ENCODE peak calls at places on chromosomes 12 and 14, in eight cellular contexts. One of them, this sample, is unnamed.
A peak's percentile ranks its signal among the peaks of the same experiment; 100 is the strongest.

GRCh38 chr12:24630446-24630845 is 318.5 kb downstream of the BCAT1 start:
- DNase-seq in GM10248: no peak
- DNase-seq in NCI-H345: no peak
- DNase-seq in CD4-positive, alpha-beta memory T cell: no peak
- DNase-seq in activated CD8-positive, alpha-beta memory T cell treated with anti-CD3 and anti-CD28 coated beads, Interleukin-2, amount 10 ng/mL, durations not matched to agents 7 days and 5 days: no peak
- DNase-seq in amniotic epithelial cell: no peak
- DNase-seq in amniotic stem cell: no peak
- DNase-seq in SJSA1: no peak
- DNase-seq in this sample: no peak

GRCh38 chr12:11884661-11885060 is 186.1 kb upstream of the BCL2L14 start:
- DNase-seq in GM10248: no peak
- DNase-seq in NCI-H345: no peak
- DNase-seq in CD4-positive, alpha-beta memory T cell: no peak
- DNase-seq in activated CD8-positive, alpha-beta memory T cell treated with anti-CD3 and anti-CD28 coated beads, Interleukin-2, amount 10 ng/mL, durations not matched to agents 7 days and 5 days: no peak
- DNase-seq in amniotic epithelial cell: no peak
- DNase-seq in amniotic stem cell: no peak
- DNase-seq in SJSA1: no peak
- DNase-seq in this sample: no peak

GRCh38 chr12:95674088-95674595 is 116.4 kb downstream of the NTN4 start:
- DNase-seq in GM10248: no peak
- DNase-seq in NCI-H345: peak; percentile 83
- DNase-seq in CD4-positive, alpha-beta memory T cell: no peak
- DNase-seq in activated CD8-positive, alpha-beta memory T cell treated with anti-CD3 and anti-CD28 coated beads, Interleukin-2, amount 10 ng/mL, durations not matched to agents 7 days and 5 days: no peak
- DNase-seq in amniotic epithelial cell: no peak
- DNase-seq in amniotic stem cell: no peak
- DNase-seq in SJSA1: no peak
- DNase-seq in this sample: no peak

GRCh38 chr12:119011231-119011630 is 29.9 kb downstream of the SRRM4 start:
- DNase-seq in GM10248: no peak
- DNase-seq in NCI-H345: no peak
- DNase-seq in CD4-positive, alpha-beta memory T cell: no peak
- DNase-seq in activated CD8-positive, alpha-beta memory T cell treated with anti-CD3 and anti-CD28 coated beads, Interleukin-2, amount 10 ng/mL, durations not matched to agents 7 days and 5 days: no peak
- DNase-seq in amniotic epithelial cell: no peak
- DNase-seq in amniotic stem cell: no peak
- DNase-seq in SJSA1: no peak
- DNase-seq in this sample: no peak

GRCh38 chr12:123265851-123266678 is 5.6 kb downstream of the CDK2AP1 start:
- DNase-seq in GM10248: no peak
- DNase-seq in NCI-H345: no peak
- DNase-seq in CD4-positive, alpha-beta memory T cell: no peak
- DNase-seq in activated CD8-positive, alpha-beta memory T cell treated with anti-CD3 and anti-CD28 coated beads, Interleukin-2, amount 10 ng/mL, durations not matched to agents 7 days and 5 days: no peak
- DNase-seq in amniotic epithelial cell: no peak
- DNase-seq in amniotic stem cell: no peak
- DNase-seq in SJSA1: no peak
- DNase-seq in this sample: no peak

GRCh38 chr14:37610945-37611523 is 15.6 kb downstream of the TTC6 start:
- DNase-seq in GM10248: no peak
- DNase-seq in NCI-H345: no peak
- DNase-seq in CD4-positive, alpha-beta memory T cell: no peak
- DNase-seq in activated CD8-positive, alpha-beta memory T cell treated with anti-CD3 and anti-CD28 coated beads, Interleukin-2, amount 10 ng/mL, durations not matched to agents 7 days and 5 days: no peak
- DNase-seq in amniotic epithelial cell: no peak
- DNase-seq in amniotic stem cell: no peak
- DNase-seq in SJSA1: no peak
- DNase-seq in this sample: no peak

GRCh38 chr12:57149309-57149900 is 2.0 kb upstream of the LRP1-AS start:
- DNase-seq in GM10248: no peak
- DNase-seq in NCI-H345: no peak
- DNase-seq in CD4-positive, alpha-beta memory T cell: no peak
- DNase-seq in activated CD8-positive, alpha-beta memory T cell treated with anti-CD3 and anti-CD28 coated beads, Interleukin-2, amount 10 ng/mL, durations not matched to agents 7 days and 5 days: no peak
- DNase-seq in amniotic epithelial cell: peak; percentile 95
- DNase-seq in amniotic stem cell: no peak
- DNase-seq in SJSA1: no peak
- DNase-seq in this sample: peak; percentile 95

GRCh38 chr14:97395068-97395467 is 597.9 kb downstream of the VRK1 start:
- DNase-seq in GM10248: no peak
- DNase-seq in NCI-H345: peak; percentile 29
- DNase-seq in CD4-positive, alpha-beta memory T cell: no peak
- DNase-seq in activated CD8-positive, alpha-beta memory T cell treated with anti-CD3 and anti-CD28 coated beads, Interleukin-2, amount 10 ng/mL, durations not matched to agents 7 days and 5 days: no peak
- DNase-seq in amniotic epithelial cell: no peak
- DNase-seq in amniotic stem cell: no peak
- DNase-seq in SJSA1: no peak
- DNase-seq in this sample: no peak

GRCh38 chr12:80154261-80154660 is 54.9 kb downstream of the OTOGL start:
- DNase-seq in GM10248: no peak
- DNase-seq in NCI-H345: no peak
- DNase-seq in CD4-positive, alpha-beta memory T cell: no peak
- DNase-seq in activated CD8-positive, alpha-beta memory T cell treated with anti-CD3 and anti-CD28 coated beads, Interleukin-2, amount 10 ng/mL, durations not matched to agents 7 days and 5 days: no peak
- DNase-seq in amniotic epithelial cell: peak; percentile 11
- DNase-seq in amniotic stem cell: no peak
- DNase-seq in SJSA1: no peak
- DNase-seq in this sample: peak; percentile 26

GRCh38 chr12:96878704-96879103 is 28.4 kb upstream of the NEDD1 start:
- DNase-seq in GM10248: no peak
- DNase-seq in NCI-H345: no peak
- DNase-seq in CD4-positive, alpha-beta memory T cell: no peak
- DNase-seq in activated CD8-positive, alpha-beta memory T cell treated with anti-CD3 and anti-CD28 coated beads, Interleukin-2, amount 10 ng/mL, durations not matched to agents 7 days and 5 days: no peak
- DNase-seq in amniotic epithelial cell: peak; percentile 77
- DNase-seq in amniotic stem cell: no peak
- DNase-seq in SJSA1: peak; percentile 77
- DNase-seq in this sample: peak; percentile 74

GRCh38 chr12:88420460-88420859 is 159.8 kb downstream of the KITLG start:
- DNase-seq in GM10248: no peak
- DNase-seq in NCI-H345: no peak
- DNase-seq in CD4-positive, alpha-beta memory T cell: no peak
- DNase-seq in activated CD8-positive, alpha-beta memory T cell treated with anti-CD3 and anti-CD28 coated beads, Interleukin-2, amount 10 ng/mL, durations not matched to agents 7 days and 5 days: no peak
- DNase-seq in amniotic epithelial cell: peak; percentile 72
- DNase-seq in amniotic stem cell: peak; percentile 72
- DNase-seq in SJSA1: no peak
- DNase-seq in this sample: peak; percentile 86

GRCh38 chr12:57461904-57462306 is 2.3 kb downstream of the GLI1 start:
- DNase-seq in GM10248: peak; percentile 40
- DNase-seq in NCI-H345: no peak
- DNase-seq in CD4-positive, alpha-beta memory T cell: no peak
- DNase-seq in activated CD8-positive, alpha-beta memory T cell treated with anti-CD3 and anti-CD28 coated beads, Interleukin-2, amount 10 ng/mL, durations not matched to agents 7 days and 5 days: no peak
- DNase-seq in amniotic epithelial cell: peak; percentile 14
- DNase-seq in amniotic stem cell: no peak
- DNase-seq in SJSA1: no peak
- DNase-seq in this sample: no peak

GRCh38 chr14:88829685-88830302 is 5.3 kb downstream of the TTC8 start:
- DNase-seq in GM10248: no peak
- DNase-seq in NCI-H345: no peak
- DNase-seq in CD4-positive, alpha-beta memory T cell: no peak
- DNase-seq in activated CD8-positive, alpha-beta memory T cell treated with anti-CD3 and anti-CD28 coated beads, Interleukin-2, amount 10 ng/mL, durations not matched to agents 7 days and 5 days: no peak
- DNase-seq in amniotic epithelial cell: no peak
- DNase-seq in amniotic stem cell: no peak
- DNase-seq in SJSA1: no peak
- DNase-seq in this sample: no peak

GRCh38 chr14:70785556-70785955 is 23.8 kb downstream of the MAP3K9 start:
- DNase-seq in GM10248: no peak
- DNase-seq in NCI-H345: no peak
- DNase-seq in CD4-positive, alpha-beta memory T cell: no peak
- DNase-seq in activated CD8-positive, alpha-beta memory T cell treated with anti-CD3 and anti-CD28 coated beads, Interleukin-2, amount 10 ng/mL, durations not matched to agents 7 days and 5 days: no peak
- DNase-seq in amniotic epithelial cell: peak; percentile 37
- DNase-seq in amniotic stem cell: no peak
- DNase-seq in SJSA1: no peak
- DNase-seq in this sample: no peak

GRCh38 chr12:111121840-111122239 is 201.5 kb upstream of the MYL2 start:
- DNase-seq in GM10248: no peak
- DNase-seq in NCI-H345: no peak
- DNase-seq in CD4-positive, alpha-beta memory T cell: no peak
- DNase-seq in activated CD8-positive, alpha-beta memory T cell treated with anti-CD3 and anti-CD28 coated beads, Interleukin-2, amount 10 ng/mL, durations not matched to agents 7 days and 5 days: no peak
- DNase-seq in amniotic epithelial cell: no peak
- DNase-seq in amniotic stem cell: no peak
- DNase-seq in SJSA1: no peak
- DNase-seq in this sample: no peak

GRCh38 chr12:109523071-109523470 is 45.6 kb downstream of the UBE3B start:
- DNase-seq in GM10248: no peak
- DNase-seq in NCI-H345: no peak
- DNase-seq in CD4-positive, alpha-beta memory T cell: no peak
- DNase-seq in activated CD8-positive, alpha-beta memory T cell treated with anti-CD3 and anti-CD28 coated beads, Interleukin-2, amount 10 ng/mL, durations not matched to agents 7 days and 5 days: no peak
- DNase-seq in amniotic epithelial cell: no peak
- DNase-seq in amniotic stem cell: no peak
- DNase-seq in SJSA1: no peak
- DNase-seq in this sample: no peak

GRCh38 chr14:76480426-76480825 is 104.5 kb downstream of the ESRRB start:
- DNase-seq in GM10248: no peak
- DNase-seq in NCI-H345: no peak
- DNase-seq in CD4-positive, alpha-beta memory T cell: no peak
- DNase-seq in activated CD8-positive, alpha-beta memory T cell treated with anti-CD3 and anti-CD28 coated beads, Interleukin-2, amount 10 ng/mL, durations not matched to agents 7 days and 5 days: no peak
- DNase-seq in amniotic epithelial cell: no peak
- DNase-seq in amniotic stem cell: no peak
- DNase-seq in SJSA1: no peak
- DNase-seq in this sample: no peak

GRCh38 chr12:101297661-101298060 is 17.8 kb downstream of the UTP20 start:
- DNase-seq in GM10248: no peak
- DNase-seq in NCI-H345: no peak
- DNase-seq in CD4-positive, alpha-beta memory T cell: no peak
- DNase-seq in activated CD8-positive, alpha-beta memory T cell treated with anti-CD3 and anti-CD28 coated beads, Interleukin-2, amount 10 ng/mL, durations not matched to agents 7 days and 5 days: no peak
- DNase-seq in amniotic epithelial cell: no peak
- DNase-seq in amniotic stem cell: no peak
- DNase-seq in SJSA1: no peak
- DNase-seq in this sample: no peak

GRCh38 chr12:76802060-76802459 is 38.1 kb downstream of the ZDHHC17 start:
- DNase-seq in GM10248: no peak
- DNase-seq in NCI-H345: no peak
- DNase-seq in CD4-positive, alpha-beta memory T cell: no peak
- DNase-seq in activated CD8-positive, alpha-beta memory T cell treated with anti-CD3 and anti-CD28 coated beads, Interleukin-2, amount 10 ng/mL, durations not matched to agents 7 days and 5 days: no peak
- DNase-seq in amniotic epithelial cell: no peak
- DNase-seq in amniotic stem cell: no peak
- DNase-seq in SJSA1: no peak
- DNase-seq in this sample: no peak

GRCh38 chr12:124233846-124234620 is 60.9 kb upstream of the RFLNA start:
- DNase-seq in GM10248: no peak
- DNase-seq in NCI-H345: peak; percentile 68
- DNase-seq in CD4-positive, alpha-beta memory T cell: no peak
- DNase-seq in activated CD8-positive, alpha-beta memory T cell treated with anti-CD3 and anti-CD28 coated beads, Interleukin-2, amount 10 ng/mL, durations not matched to agents 7 days and 5 days: no peak
- DNase-seq in amniotic epithelial cell: peak; percentile 65
- DNase-seq in amniotic stem cell: peak; percentile 2
- DNase-seq in SJSA1: peak; percentile 6
- DNase-seq in this sample: peak; percentile 49

GRCh38 chr12:47741340-47741703 is 16.0 kb upstream of the ENDOU start:
- DNase-seq in GM10248: peak; percentile 17
- DNase-seq in NCI-H345: peak; percentile 85
- DNase-seq in CD4-positive, alpha-beta memory T cell: peak; percentile 80
- DNase-seq in activated CD8-positive, alpha-beta memory T cell treated with anti-CD3 and anti-CD28 coated beads, Interleukin-2, amount 10 ng/mL, durations not matched to agents 7 days and 5 days: peak; percentile 74
- DNase-seq in amniotic epithelial cell: no peak
- DNase-seq in amniotic stem cell: no peak
- DNase-seq in SJSA1: peak; percentile 62
- DNase-seq in this sample: no peak

GRCh38 chr14:106209745-106210144 is 683.4 kb downstream of the TMEM121 start:
- DNase-seq in GM10248: no peak
- DNase-seq in NCI-H345: no peak
- DNase-seq in CD4-positive, alpha-beta memory T cell: peak; percentile 34
- DNase-seq in activated CD8-positive, alpha-beta memory T cell treated with anti-CD3 and anti-CD28 coated beads, Interleukin-2, amount 10 ng/mL, durations not matched to agents 7 days and 5 days: no peak
- DNase-seq in amniotic epithelial cell: no peak
- DNase-seq in amniotic stem cell: no peak
- DNase-seq in SJSA1: no peak
- DNase-seq in this sample: no peak

GRCh38 chr14:78714722-78715121 is 544.5 kb downstream of the NRXN3 start:
- DNase-seq in GM10248: no peak
- DNase-seq in NCI-H345: no peak
- DNase-seq in CD4-positive, alpha-beta memory T cell: no peak
- DNase-seq in activated CD8-positive, alpha-beta memory T cell treated with anti-CD3 and anti-CD28 coated beads, Interleukin-2, amount 10 ng/mL, durations not matched to agents 7 days and 5 days: no peak
- DNase-seq in amniotic epithelial cell: no peak
- DNase-seq in amniotic stem cell: no peak
- DNase-seq in SJSA1: no peak
- DNase-seq in this sample: no peak

GRCh38 chr12:131005161-131006035 is 51.7 kb downstream of the ADGRD1 start:
- DNase-seq in GM10248: no peak
- DNase-seq in NCI-H345: no peak
- DNase-seq in CD4-positive, alpha-beta memory T cell: no peak
- DNase-seq in activated CD8-positive, alpha-beta memory T cell treated with anti-CD3 and anti-CD28 coated beads, Interleukin-2, amount 10 ng/mL, durations not matched to agents 7 days and 5 days: no peak
- DNase-seq in amniotic epithelial cell: no peak
- DNase-seq in amniotic stem cell: no peak
- DNase-seq in SJSA1: no peak
- DNase-seq in this sample: no peak

This sample was measured in fibroblast of pulmonary artery.